ENCODE peak calls at places on chromosomes 6 and 20, in six cellular contexts. B is AG04450, C is stomach, Q is Peyer's patch, J is lower lobe of right lung, K is sigmoid colon. R is an unnamed sample. For H3K27me3, the result is how much of the 10 kb centered on the place peaks cover.

GRCh38 chr6:35475573-35475972 is 7.4 kb downstream of the RPL10A start:
- DNase-seq in B (no peak), C (no peak), Q (no peak), J (no peak), K (no peak), R (no peak)

GRCh38 chr20:47691632-47692031 is 93.6 kb downstream of the SULF2 start:
- DNase-seq in B (no peak), C (no peak), Q (no peak), J (no peak), K (no peak), R (no peak)

GRCh38 chr20:24160563-24161355 is 172.2 kb upstream of the GGTLC1 start:
- DNase-seq in B (peak), C (peak), Q (peak), J (no peak), K (no peak), R (no peak)

GRCh38 chr6:47529734-47530133 is 52.1 kb downstream of the CD2AP start:
- DNase-seq in B (no peak), C (no peak), Q (no peak), J (no peak), K (no peak), R (no peak)

GRCh38 chr6:106677282-106677681 is 47.9 kb downstream of the QRSL1 start:
- DNase-seq in B (no peak), C (no peak), Q (no peak), J (no peak), K (no peak), R (no peak)

GRCh38 chr6:129677634-129678325 is 32.2 kb downstream of the ARHGAP18 start:
- DNase-seq in B (no peak), C (no peak), Q (no peak), J (no peak), K (no peak), R (no peak)

GRCh38 chr6:106315765-106316375 is 9.7 kb downstream of the ATG5 start:
- DNase-seq in B (no peak), C (no peak), Q (no peak), J (no peak), K (no peak), R (no peak)

GRCh38 chr20:62043131-62043914 is 22.4 kb downstream of the TAF4 start:
- DNase-seq in B (no peak), C (no peak), Q (no peak), J (peak), K (no peak), R (no peak)

GRCh38 chr20:61980647-61981583 is 84.8 kb downstream of the TAF4 start:
- DNase-seq in B (no peak), C (peak), Q (no peak), J (no peak), K (no peak), R (no peak)

GRCh38 chr20:19750907-19751636 is 7.0 kb upstream of the RIN2 start:
- DNase-seq in B (no peak), C (no peak), Q (no peak), J (no peak), K (no peak), R (no peak)

GRCh38 chr6:11272491-11273192 is 40.2 kb upstream of the NEDD9 start:
- DNase-seq in B (no peak), C (no peak), Q (peak), J (no peak), K (no peak), R (no peak)

GRCh38 chr6:1535295-1535694 is 74.4 kb upstream of the FOXC1 start:
- DNase-seq in B (no peak), C (no peak), Q (no peak), J (no peak), K (no peak), R (no peak)

GRCh38 chr20:57892471-57892870 is 182.7 kb upstream of the PMEPA1 start:
- DNase-seq in B (no peak), C (no peak), Q (no peak), J (no peak), K (peak), R (no peak)

GRCh38 chr6:31070711-31071197 is 41.6 kb downstream of the C6orf15 start:
- DNase-seq in B (peak), C (peak), Q (no peak), J (no peak), K (no peak), R (no peak)

GRCh38 chr20:14264869-14265268 is 72.5 kb downstream of the FLRT3 start:
- DNase-seq in B (no peak), C (no peak), Q (no peak), J (no peak), K (no peak), R (no peak)

GRCh38 chr6:121482004-121482693 is 46.7 kb downstream of the GJA1 start:
- DNase-seq in B (peak), C (no peak), Q (no peak), J (no peak), K (no peak), R (no peak)

GRCh38 chr6:39214846-39215639 is 14.2 kb downstream of the KCNK5 start:
- DNase-seq in B (no peak), C (peak), Q (no peak), J (peak), K (no peak), R (no peak)

GRCh38 chr20:62887147-62887859 is 25.7 kb upstream of the TCFL5 start:
- DNase-seq in B (peak), C (peak), Q (peak), J (no peak), K (peak), R (no peak)

GRCh38 chr6:137734005-137734874 is 132.8 kb upstream of the TNFAIP3 start:
- DNase-seq in B (no peak), C (no peak), Q (no peak), J (no peak), K (no peak), R (no peak)

GRCh38 chr6:89559487-89559886 is 79.1 kb downstream of the LYRM2 start:
- DNase-seq in B (no peak), C (no peak), Q (no peak), J (no peak), K (no peak), R (no peak)

GRCh38 chr6:166770216-166771116 is 143.4 kb upstream of the RPS6KA2 start:
- DNase-seq in B (no peak), C (no peak), Q (no peak), J (no peak), K (no peak), R (no peak)

GRCh38 chr6:166774770-166775169 is 147.7 kb upstream of the RPS6KA2 start:
- DNase-seq in B (no peak), C (no peak), Q (no peak), J (no peak), K (no peak), R (no peak)

GRCh38 chr6:166774292-166774691 is 147.2 kb upstream of the RPS6KA2 start:
- DNase-seq in B (no peak), C (no peak), Q (no peak), J (no peak), K (no peak), R (no peak)

GRCh38 chr6:166771701-166772100 is 144.7 kb upstream of the RPS6KA2 start:
- DNase-seq in B (no peak), C (no peak), Q (no peak), J (no peak), K (no peak), R (no peak)

GRCh38 chr6:166772518-166772917 is 145.5 kb upstream of the RPS6KA2 start:
- DNase-seq in B (no peak), C (no peak), Q (no peak), J (no peak), K (no peak), R (no peak)
- H3K27ac ChIP-seq in B (no peak), C (no peak), Q (no peak), J (no peak), K (no peak), R (no peak)

GRCh38 chr6:125662301-125662700 is 87.1 kb upstream of the HEY2 start:
- DNase-seq in B (no peak), C (no peak), Q (no peak), J (no peak), K (no peak), R (no peak)
- H3K27me3 ChIP-seq in B (under half), C (under half), Q (under half), J (under half), K (under half), R (under half)

DNA sequence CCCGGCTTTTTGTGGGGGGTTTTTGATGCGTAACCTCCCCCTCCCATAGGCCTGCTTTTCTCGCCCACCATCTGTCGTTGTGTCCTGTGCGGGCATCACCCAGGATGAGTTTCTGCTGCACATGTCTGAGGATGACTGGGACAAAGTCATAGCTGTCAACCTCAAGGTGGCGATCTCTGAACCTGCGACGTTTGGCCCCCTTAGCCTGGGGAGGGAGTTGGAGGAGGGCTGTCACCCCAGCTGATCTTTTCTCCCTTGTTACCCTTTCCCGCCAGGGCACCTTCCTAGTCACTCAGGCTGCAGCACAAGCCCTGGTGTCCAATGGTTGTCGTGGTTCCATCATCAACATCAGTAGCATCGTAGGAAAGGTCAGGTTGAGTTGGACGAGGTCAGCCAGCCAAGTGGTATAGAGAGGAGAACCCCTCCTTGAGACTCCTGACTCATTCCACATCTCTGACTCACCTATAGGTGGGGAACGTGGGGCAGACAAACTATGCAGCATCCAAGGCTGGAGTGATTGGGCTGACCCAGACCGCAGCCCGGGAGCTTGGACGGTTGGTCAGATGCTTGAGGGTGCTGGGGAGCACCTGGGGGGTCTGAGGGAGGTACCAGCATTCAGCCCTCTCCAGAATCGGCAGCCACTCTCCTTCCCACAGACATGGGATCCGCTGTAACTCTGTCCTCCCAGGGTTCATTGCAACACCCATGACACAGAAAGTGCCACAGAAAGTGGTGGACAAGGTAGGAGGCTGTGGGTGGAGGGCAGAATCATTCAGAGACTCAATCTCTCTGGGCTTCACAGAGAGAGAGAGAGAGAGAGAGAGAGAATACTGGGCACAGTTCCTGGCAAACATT is 944 bp downstream of the HSD17B8 start:
- DNase-seq in B (no peak), C (no peak), Q (no peak), J (no peak), K (peak), R (no peak)
- TF ChIP-seq CTCF in B (no peak), C (no peak), Q (no peak), J (no peak), K (no peak), R (no peak)

DNA sequence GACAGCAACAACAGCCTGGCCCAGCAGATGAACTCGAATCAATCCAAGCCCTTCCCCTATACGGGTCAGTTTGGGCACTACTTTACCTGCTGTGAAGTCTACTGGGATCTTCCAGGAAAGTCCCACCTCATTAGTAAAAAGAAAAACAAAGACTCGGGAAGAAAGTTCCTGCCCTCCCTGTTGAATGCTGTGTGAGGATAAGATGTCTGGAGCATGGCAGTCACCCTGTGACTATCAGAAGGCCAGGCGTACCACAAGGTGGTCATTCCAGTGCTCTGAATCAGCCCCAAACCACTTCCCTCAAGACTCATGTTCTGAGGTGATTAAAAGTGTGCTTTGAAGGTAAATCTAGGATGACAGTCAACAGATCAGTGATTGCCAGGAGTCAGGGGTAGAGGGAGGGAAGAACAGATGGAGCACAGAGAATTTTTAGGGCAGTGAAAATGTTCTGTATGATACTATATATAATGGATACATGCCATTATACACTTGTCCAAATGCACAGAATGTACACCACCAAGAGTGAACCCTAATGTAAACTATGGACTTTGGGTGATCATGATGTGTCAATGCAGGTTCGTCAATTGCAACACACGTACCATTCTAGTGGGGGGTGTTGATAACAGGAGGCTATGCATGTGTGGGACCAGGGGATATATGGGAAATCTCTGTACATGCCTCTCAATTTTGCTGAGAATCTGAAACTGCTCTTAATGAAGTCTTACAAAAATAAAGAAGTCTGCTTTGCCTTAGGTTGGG is 14.7 kb downstream of the FKBP1A start:
- DNase-seq in B (no peak), C (no peak), Q (no peak), J (no peak), K (no peak), R (no peak)
- H3K27ac ChIP-seq in B (peak), C (peak), Q (no peak), J (peak), K (peak), R (no peak)